ENCODE peak calls at places on chromosomes 2 and 18, in six cellular contexts. One of them, this sample, is unnamed.

GRCh38 chr2:159381574-159381973 is 95.1 kb upstream of the WDSUB1 start:
- DNase-seq in iPS DF 6.9: no peak
- DNase-seq in RWPE2: no peak
- DNase-seq in right cardiac atrium: no peak
- DNase-seq in brain microvascular endothelial cell: no peak
- DNase-seq in CD8-positive, alpha-beta memory T cell: no peak
- DNase-seq in this sample: no peak

GRCh38 chr2:240250985-240251847 is 110.8 kb upstream of the OTOS start:
- DNase-seq in iPS DF 6.9: no peak
- DNase-seq in RWPE2: peak; percentile 84
- DNase-seq in right cardiac atrium: peak; percentile 97
- DNase-seq in brain microvascular endothelial cell: peak; percentile 89
- DNase-seq in CD8-positive, alpha-beta memory T cell: no peak
- DNase-seq in this sample: peak; percentile 15

GRCh38 chr2:33848486-33848885 is 249.4 kb upstream of the FAM98A start:
- DNase-seq in iPS DF 6.9: no peak
- DNase-seq in RWPE2: no peak
- DNase-seq in right cardiac atrium: no peak
- DNase-seq in brain microvascular endothelial cell: peak; percentile 33
- DNase-seq in CD8-positive, alpha-beta memory T cell: no peak
- DNase-seq in this sample: no peak

GRCh38 chr18:36899289-36899688 is 70.4 kb downstream of the KIAA1328 start:
- DNase-seq in iPS DF 6.9: peak; percentile 1
- DNase-seq in RWPE2: no peak
- DNase-seq in right cardiac atrium: no peak
- DNase-seq in brain microvascular endothelial cell: no peak
- DNase-seq in CD8-positive, alpha-beta memory T cell: no peak
- DNase-seq in this sample: no peak

GRCh38 chr2:72028351-72028995 is 119.2 kb downstream of the CYP26B1 start:
- DNase-seq in iPS DF 6.9: no peak
- DNase-seq in RWPE2: peak; percentile 38
- DNase-seq in right cardiac atrium: no peak
- DNase-seq in brain microvascular endothelial cell: no peak
- DNase-seq in CD8-positive, alpha-beta memory T cell: no peak
- DNase-seq in this sample: no peak

GRCh38 chr2:238216651-238217184 is 13.2 kb upstream of the ILKAP start:
- DNase-seq in iPS DF 6.9: no peak
- DNase-seq in RWPE2: no peak
- DNase-seq in right cardiac atrium: no peak
- DNase-seq in brain microvascular endothelial cell: no peak
- DNase-seq in CD8-positive, alpha-beta memory T cell: no peak
- DNase-seq in this sample: no peak

GRCh38 chr2:41963661-41964525 is 83.9 kb upstream of the PKDCC start:
- DNase-seq in iPS DF 6.9: no peak
- DNase-seq in RWPE2: no peak
- DNase-seq in right cardiac atrium: peak; percentile 91
- DNase-seq in brain microvascular endothelial cell: no peak
- DNase-seq in CD8-positive, alpha-beta memory T cell: no peak
- DNase-seq in this sample: no peak

GRCh38 chr18:31077883-31078282 is 24.3 kb downstream of the DSC2 start:
- DNase-seq in iPS DF 6.9: no peak
- DNase-seq in RWPE2: no peak
- DNase-seq in right cardiac atrium: no peak
- DNase-seq in brain microvascular endothelial cell: no peak
- DNase-seq in CD8-positive, alpha-beta memory T cell: no peak
- DNase-seq in this sample: no peak

GRCh38 chr2:54741250-54741649 is 17.8 kb downstream of the EML6 start:
- DNase-seq in iPS DF 6.9: no peak
- DNase-seq in RWPE2: no peak
- DNase-seq in right cardiac atrium: no peak
- DNase-seq in brain microvascular endothelial cell: no peak
- DNase-seq in CD8-positive, alpha-beta memory T cell: no peak
- DNase-seq in this sample: no peak

GRCh38 chr18:24600076-24600654 is 139.7 kb downstream of the HRH4 start:
- DNase-seq in iPS DF 6.9: no peak
- DNase-seq in RWPE2: no peak
- DNase-seq in right cardiac atrium: no peak
- DNase-seq in brain microvascular endothelial cell: peak; percentile 32
- DNase-seq in CD8-positive, alpha-beta memory T cell: no peak
- DNase-seq in this sample: no peak
- H3K4me3 ChIP-seq in iPS DF 6.9: no peak overlapping the region
- H3K4me3 ChIP-seq in RWPE2: no peak overlapping the region
- H3K4me3 ChIP-seq in right cardiac atrium: no peak overlapping the region
- H3K4me3 ChIP-seq in brain microvascular endothelial cell: no peak overlapping the region
- H3K4me3 ChIP-seq in CD8-positive, alpha-beta memory T cell: no peak overlapping the region
- H3K4me3 ChIP-seq in this sample: no peak overlapping the region

DNA sequence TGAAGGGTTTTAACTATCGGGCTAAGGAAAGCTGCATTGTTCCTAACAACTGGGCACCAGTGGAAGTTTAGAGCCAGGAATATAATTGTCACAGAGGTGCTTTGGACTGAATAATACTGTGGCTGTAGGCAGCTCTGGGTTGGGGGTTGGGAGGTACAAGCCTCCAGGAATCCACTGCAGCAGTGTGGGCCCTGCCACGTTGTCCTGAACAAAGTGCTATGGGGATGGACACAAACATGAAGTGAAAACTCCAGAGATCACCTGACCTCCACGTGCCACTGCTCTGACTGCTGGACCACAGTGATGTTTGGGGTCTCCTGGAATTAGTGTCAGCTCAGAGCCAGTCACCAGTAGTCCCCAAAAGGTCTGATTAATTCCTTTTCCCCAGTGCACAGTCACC is 110.9 kb downstream of the BCL2 start:
- DNase-seq in iPS DF 6.9: no peak
- DNase-seq in RWPE2: no peak
- DNase-seq in right cardiac atrium: no peak
- DNase-seq in brain microvascular endothelial cell: no peak
- DNase-seq in CD8-positive, alpha-beta memory T cell: no peak
- DNase-seq in this sample: no peak
- H3K4me3 ChIP-seq in iPS DF 6.9: no peak overlapping the region
- H3K4me3 ChIP-seq in RWPE2: no peak overlapping the region
- H3K4me3 ChIP-seq in right cardiac atrium: no peak overlapping the region
- H3K4me3 ChIP-seq in brain microvascular endothelial cell: no peak overlapping the region
- H3K4me3 ChIP-seq in CD8-positive, alpha-beta memory T cell: peak overlapping the region; percentile 16
- H3K4me3 ChIP-seq in this sample: no peak overlapping the region

GRCh38 chr2:64329848-64330247 is 124.1 kb upstream of the LGALSL start:
- DNase-seq in iPS DF 6.9: no peak
- DNase-seq in RWPE2: no peak
- DNase-seq in right cardiac atrium: peak; percentile 76
- DNase-seq in brain microvascular endothelial cell: no peak
- DNase-seq in CD8-positive, alpha-beta memory T cell: no peak
- DNase-seq in this sample: no peak

GRCh38 chr2:64331430-64331700 is 122.6 kb upstream of the LGALSL start:
- DNase-seq in iPS DF 6.9: no peak
- DNase-seq in RWPE2: no peak
- DNase-seq in right cardiac atrium: no peak
- DNase-seq in brain microvascular endothelial cell: no peak
- DNase-seq in CD8-positive, alpha-beta memory T cell: no peak
- DNase-seq in this sample: no peak

GRCh38 chr2:64330281-64330680 is 123.7 kb upstream of the LGALSL start:
- DNase-seq in iPS DF 6.9: no peak
- DNase-seq in RWPE2: no peak
- DNase-seq in right cardiac atrium: no peak
- DNase-seq in brain microvascular endothelial cell: no peak
- DNase-seq in CD8-positive, alpha-beta memory T cell: no peak
- DNase-seq in this sample: no peak

GRCh38 chr2:64331846-64332245 is 122.1 kb upstream of the LGALSL start:
- DNase-seq in iPS DF 6.9: no peak
- DNase-seq in RWPE2: no peak
- DNase-seq in right cardiac atrium: no peak
- DNase-seq in brain microvascular endothelial cell: no peak
- DNase-seq in CD8-positive, alpha-beta memory T cell: no peak
- DNase-seq in this sample: no peak

DNA sequence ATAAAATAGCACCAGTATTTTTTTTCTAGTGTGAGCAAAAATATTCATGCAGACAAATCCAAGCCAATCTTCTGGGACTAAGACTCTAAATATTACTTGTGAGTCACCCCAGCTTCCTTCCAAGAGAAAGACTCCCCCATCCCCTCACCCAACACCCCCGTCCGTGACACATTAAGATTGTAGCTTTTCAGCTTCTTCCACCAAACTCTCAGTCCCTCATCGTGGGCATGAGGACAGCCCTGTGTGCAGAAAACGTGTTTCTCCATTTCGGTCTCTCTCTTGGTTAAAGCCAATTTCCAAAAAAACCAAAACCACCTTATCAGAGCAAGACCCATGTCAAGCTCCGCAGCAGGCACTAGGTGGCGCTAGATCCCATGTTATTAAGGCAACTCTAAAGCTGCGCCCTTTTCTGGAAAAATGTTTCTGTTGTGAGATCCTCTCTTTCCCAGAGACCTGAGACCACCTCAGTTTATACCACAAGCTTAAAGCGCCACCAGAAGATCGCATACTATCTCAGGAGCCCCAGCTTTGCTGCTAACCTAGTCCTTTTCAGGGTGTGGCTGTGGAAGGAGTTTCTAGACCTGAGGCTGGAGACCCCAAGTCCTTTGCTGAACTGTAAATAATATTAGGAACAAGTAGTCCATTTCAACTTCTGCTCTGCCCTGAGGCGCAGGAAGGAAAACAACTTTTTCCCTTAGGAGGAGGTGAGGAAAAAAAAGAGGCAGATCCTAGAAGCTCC is 123.1 kb upstream of the LGALSL start:
- DNase-seq in iPS DF 6.9: peak; percentile 86
- DNase-seq in RWPE2: peak; percentile 75
- DNase-seq in right cardiac atrium: peak; percentile 91
- DNase-seq in brain microvascular endothelial cell: peak; percentile 77
- DNase-seq in CD8-positive, alpha-beta memory T cell: peak; percentile 73
- DNase-seq in this sample: peak; percentile 78
- H3K4me3 ChIP-seq in iPS DF 6.9: no peak overlapping the region
- H3K4me3 ChIP-seq in RWPE2: no peak overlapping the region
- H3K4me3 ChIP-seq in right cardiac atrium: peak overlapping the region; percentile 33
- H3K4me3 ChIP-seq in brain microvascular endothelial cell: peak overlapping the region; percentile 51
- H3K4me3 ChIP-seq in CD8-positive, alpha-beta memory T cell: no peak overlapping the region
- H3K4me3 ChIP-seq in this sample: no peak overlapping the region

DNA sequence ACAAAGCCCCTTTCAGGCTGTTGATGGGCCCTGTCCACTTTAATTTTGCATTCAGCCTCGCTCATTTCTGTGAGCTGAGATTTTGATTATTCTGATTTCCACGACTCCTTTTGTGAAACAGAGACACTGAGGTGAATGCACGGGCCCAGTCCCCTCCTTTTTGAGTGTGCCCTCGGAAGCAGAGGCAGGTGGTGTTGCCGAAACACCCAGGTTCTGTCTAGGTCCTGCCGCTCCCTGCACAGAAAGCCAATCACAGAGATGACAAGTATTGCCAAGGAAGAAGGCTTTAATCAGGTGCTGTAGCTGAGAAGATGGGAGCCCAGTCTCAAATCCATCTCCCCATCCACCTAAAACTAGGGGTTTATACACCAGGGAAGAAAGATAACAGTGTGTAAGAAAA is 44.2 kb upstream of the EDAR start:
- DNase-seq in iPS DF 6.9: no peak
- DNase-seq in RWPE2: no peak
- DNase-seq in right cardiac atrium: no peak
- DNase-seq in brain microvascular endothelial cell: no peak
- DNase-seq in CD8-positive, alpha-beta memory T cell: no peak
- DNase-seq in this sample: no peak
- H3K4me3 ChIP-seq in iPS DF 6.9: no peak overlapping the region
- H3K4me3 ChIP-seq in RWPE2: no peak overlapping the region
- H3K4me3 ChIP-seq in right cardiac atrium: no peak overlapping the region
- H3K4me3 ChIP-seq in brain microvascular endothelial cell: no peak overlapping the region
- H3K4me3 ChIP-seq in CD8-positive, alpha-beta memory T cell: peak overlapping the region; percentile 57
- H3K4me3 ChIP-seq in this sample: peak overlapping the region; percentile 49

GRCh38 chr2:27320958-27321543 is 1.8 kb downstream of the MPV17 start:
- DNase-seq in iPS DF 6.9: no peak
- DNase-seq in RWPE2: peak; percentile 96
- DNase-seq in right cardiac atrium: peak; percentile 65
- DNase-seq in brain microvascular endothelial cell: peak; percentile 98
- DNase-seq in CD8-positive, alpha-beta memory T cell: no peak
- DNase-seq in this sample: no peak
- H3K4me3 ChIP-seq in iPS DF 6.9: no peak overlapping the region
- H3K4me3 ChIP-seq in RWPE2: no peak overlapping the region
- H3K4me3 ChIP-seq in right cardiac atrium: no peak overlapping the region
- H3K4me3 ChIP-seq in brain microvascular endothelial cell: peak overlapping the region; percentile 16
- H3K4me3 ChIP-seq in CD8-positive, alpha-beta memory T cell: no peak overlapping the region
- H3K4me3 ChIP-seq in this sample: no peak overlapping the region

GRCh38 chr2:233063269-233063975 is 3.3 kb downstream of the INPP5D start:
- DNase-seq in iPS DF 6.9: no peak
- DNase-seq in RWPE2: no peak
- DNase-seq in right cardiac atrium: no peak
- DNase-seq in brain microvascular endothelial cell: no peak
- DNase-seq in CD8-positive, alpha-beta memory T cell: peak; percentile 25
- DNase-seq in this sample: no peak

GRCh38 chr2:233062946-233063268 is 2.8 kb downstream of the INPP5D start:
- DNase-seq in iPS DF 6.9: no peak
- DNase-seq in RWPE2: no peak
- DNase-seq in right cardiac atrium: no peak
- DNase-seq in brain microvascular endothelial cell: no peak
- DNase-seq in CD8-positive, alpha-beta memory T cell: peak; percentile 45
- DNase-seq in this sample: no peak

GRCh38 chr2:233064526-233065199 is 4.5 kb downstream of the INPP5D start:
- DNase-seq in iPS DF 6.9: no peak
- DNase-seq in RWPE2: no peak
- DNase-seq in right cardiac atrium: no peak
- DNase-seq in brain microvascular endothelial cell: no peak
- DNase-seq in CD8-positive, alpha-beta memory T cell: no peak
- DNase-seq in this sample: no peak

GRCh38 chr2:233062447-233062842 is 2.3 kb downstream of the INPP5D start:
- DNase-seq in iPS DF 6.9: no peak
- DNase-seq in RWPE2: no peak
- DNase-seq in right cardiac atrium: peak; percentile 62
- DNase-seq in brain microvascular endothelial cell: no peak
- DNase-seq in CD8-positive, alpha-beta memory T cell: no peak
- DNase-seq in this sample: no peak

GRCh38 chr2:233063976-233064411 is 3.9 kb downstream of the INPP5D start:
- DNase-seq in iPS DF 6.9: no peak
- DNase-seq in RWPE2: no peak
- DNase-seq in right cardiac atrium: no peak
- DNase-seq in brain microvascular endothelial cell: no peak
- DNase-seq in CD8-positive, alpha-beta memory T cell: no peak
- DNase-seq in this sample: no peak
- H3K4me3 ChIP-seq in iPS DF 6.9: no peak overlapping the region
- H3K4me3 ChIP-seq in RWPE2: no peak overlapping the region
- H3K4me3 ChIP-seq in right cardiac atrium: no peak overlapping the region
- H3K4me3 ChIP-seq in brain microvascular endothelial cell: no peak overlapping the region
- H3K4me3 ChIP-seq in CD8-positive, alpha-beta memory T cell: peak overlapping the region; percentile 100
- H3K4me3 ChIP-seq in this sample: peak overlapping the region; percentile 88